ENCODE peak calls at places on chromosomes 4 and X, in eight cellular contexts. D is activated T-helper 9 cell treated with anti-CD3 and anti-CD28 coated beads, Interleukin-2, amount 50 U/mL, for 16 hours; F is activated CD4-positive, alpha-beta T cell treated with anti-CD3 and anti-CD28 coated beads, Interleukin-2, amount 50 U/mL, for 48 hours; Y is NCI-H1105; N is fibroblast of pulmonary artery; V is EL; K is hippocampal formation; I is NCI-H2081. B is an unnamed sample.

GRCh38 chrX:125681507-125681906 is 361.8 kb downstream of the TEX13C start:
- DNase-seq in D (no peak), F (no peak), Y (no peak), N (no peak), V (no peak), K (no peak), I (no peak), B (no peak)

GRCh38 chr4:1952719-1953118 is 56.1 kb downstream of the NELFA start:
- DNase-seq in D (no peak), F (no peak), Y (no peak), N (no peak), V (no peak), K (no peak), I (no peak), B (no peak)

GRCh38 chrX:34586507-34586906 is 70.6 kb downstream of the TMEM47 start:
- DNase-seq in D (no peak), F (no peak), Y (no peak), N (no peak), V (no peak), K (no peak), I (no peak), B (no peak)

GRCh38 chrX:13614154-13614553 is 38.8 kb upstream of the TCEANC start:
- DNase-seq in D (no peak), F (no peak), Y (no peak), N (no peak), V (no peak), K (no peak), I (no peak), B (no peak)

GRCh38 chr4:10157478-10158354 is 41.1 kb upstream of the WDR1 start:
- DNase-seq in D (peak; percentile 8), F (peak; percentile 27), Y (peak; percentile 23), N (peak; percentile 93), V (peak; percentile 76), K (peak; percentile 23), I (peak; percentile 69), B (no peak)

GRCh38 chr4:169175035-169175434 is 95.7 kb downstream of the SH3RF1 start:
- DNase-seq in D (no peak), F (no peak), Y (no peak), N (no peak), V (no peak), K (no peak), I (no peak), B (no peak)

GRCh38 chr4:124879195-124879594 is 166.7 kb upstream of the ANKRD50 start:
- DNase-seq in D (no peak), F (no peak), Y (no peak), N (no peak), V (no peak), K (no peak), I (no peak), B (no peak)

GRCh38 chrX:45196701-45197100 is 4.0 kb downstream of the DIPK2B start:
- DNase-seq in D (no peak), F (no peak), Y (no peak), N (peak; percentile 3), V (peak; percentile 62), K (no peak), I (no peak), B (no peak)

GRCh38 chrX:153769865-153770605 is 6.0 kb downstream of the PLXNB3 start:
- DNase-seq in D (no peak), F (no peak), Y (no peak), N (no peak), V (no peak), K (no peak), I (no peak), B (no peak)

GRCh38 chr4:123750044-123750443 is 353.4 kb downstream of the SPRY1 start:
- DNase-seq in D (no peak), F (no peak), Y (no peak), N (no peak), V (no peak), K (no peak), I (peak; percentile 0), B (no peak)

GRCh38 chr4:130183096-130183495 is 1087.1 kb downstream of the C4orf33 start:
- DNase-seq in D (no peak), F (no peak), Y (no peak), N (no peak), V (peak; percentile 4), K (no peak), I (no peak), B (no peak)

GRCh38 chr4:159871141-159871540 is 768.3 kb downstream of the RAPGEF2 start:
- DNase-seq in D (no peak), F (no peak), Y (no peak), N (no peak), V (no peak), K (no peak), I (no peak), B (no peak)